ENCODE peak calls at places on chromosomes 1 and 21, in six cellular contexts. One of them, this sample, is unnamed.

GRCh38 chr1:59025201-59025600 is 241.4 kb upstream of the JUN start:
- DNase-seq in cardiac muscle cell: no peak
- DNase-seq in neuronal stem cell: no peak
- DNase-seq in MG63: peak
- DNase-seq in thoracic aorta: no peak
- DNase-seq in kidney: no peak
- DNase-seq in this sample: no peak

GRCh38 chr1:51557168-51557567 is 38.1 kb upstream of the EPS15 start:
- DNase-seq in cardiac muscle cell: no peak
- DNase-seq in neuronal stem cell: no peak
- DNase-seq in MG63: no peak
- DNase-seq in thoracic aorta: no peak
- DNase-seq in kidney: no peak
- DNase-seq in this sample: no peak

GRCh38 chr1:180598333-180598979 is 33.4 kb upstream of the XPR1 start:
- DNase-seq in cardiac muscle cell: no peak
- DNase-seq in neuronal stem cell: no peak
- DNase-seq in MG63: no peak
- DNase-seq in thoracic aorta: no peak
- DNase-seq in kidney: no peak
- DNase-seq in this sample: no peak

GRCh38 chr1:156236164-156236563 is 5.8 kb upstream of the BGLAP start:
- DNase-seq in cardiac muscle cell: no peak
- DNase-seq in neuronal stem cell: no peak
- DNase-seq in MG63: no peak
- DNase-seq in thoracic aorta: no peak
- DNase-seq in kidney: no peak
- DNase-seq in this sample: no peak

GRCh38 chr1:64235910-64236309 is 32.5 kb downstream of the UBE2U start:
- DNase-seq in cardiac muscle cell: no peak
- DNase-seq in neuronal stem cell: no peak
- DNase-seq in MG63: no peak
- DNase-seq in thoracic aorta: no peak
- DNase-seq in kidney: no peak
- DNase-seq in this sample: no peak

GRCh38 chr1:74199504-74199903 is 1.5 kb downstream of the FPGT start:
- DNase-seq in cardiac muscle cell: no peak
- DNase-seq in neuronal stem cell: no peak
- DNase-seq in MG63: no peak
- DNase-seq in thoracic aorta: no peak
- DNase-seq in kidney: no peak
- DNase-seq in this sample: no peak

GRCh38 chr1:220690140-220691038 is at the start of gene C1orf115:
- DNase-seq in cardiac muscle cell: peak
- DNase-seq in neuronal stem cell: peak
- DNase-seq in MG63: peak
- DNase-seq in thoracic aorta: peak
- DNase-seq in kidney: peak
- DNase-seq in this sample: peak

GRCh38 chr1:149995927-149996326 is 14.6 kb downstream of the OTUD7B start:
- DNase-seq in cardiac muscle cell: no peak
- DNase-seq in neuronal stem cell: no peak
- DNase-seq in MG63: no peak
- DNase-seq in thoracic aorta: no peak
- DNase-seq in kidney: no peak
- DNase-seq in this sample: no peak

GRCh38 chr1:157595356-157595755 is 2.5 kb downstream of the FCRL4 start:
- DNase-seq in cardiac muscle cell: no peak
- DNase-seq in neuronal stem cell: no peak
- DNase-seq in MG63: no peak
- DNase-seq in thoracic aorta: no peak
- DNase-seq in kidney: no peak
- DNase-seq in this sample: no peak

GRCh38 chr1:206633708-206634121 is 1.6 kb upstream of the DYRK3 start:
- DNase-seq in cardiac muscle cell: no peak
- DNase-seq in neuronal stem cell: no peak
- DNase-seq in MG63: peak
- DNase-seq in thoracic aorta: peak
- DNase-seq in kidney: no peak
- DNase-seq in this sample: no peak

GRCh38 chr1:145692785-145693443 is 14.3 kb downstream of the PDZK1 start:
- DNase-seq in cardiac muscle cell: no peak
- DNase-seq in neuronal stem cell: no peak
- DNase-seq in MG63: no peak
- DNase-seq in thoracic aorta: no peak
- DNase-seq in kidney: no peak
- DNase-seq in this sample: no peak

GRCh38 chr1:59506952-59507351 is 210.1 kb downstream of the FGGY start:
- DNase-seq in cardiac muscle cell: no peak
- DNase-seq in neuronal stem cell: no peak
- DNase-seq in MG63: peak
- DNase-seq in thoracic aorta: no peak
- DNase-seq in kidney: no peak
- DNase-seq in this sample: peak

GRCh38 chr1:59477286-59477685 is 180.4 kb downstream of the FGGY start:
- DNase-seq in cardiac muscle cell: no peak
- DNase-seq in neuronal stem cell: no peak
- DNase-seq in MG63: peak
- DNase-seq in thoracic aorta: no peak
- DNase-seq in kidney: no peak
- DNase-seq in this sample: peak

GRCh38 chr1:202014915-202015676 is 4.7 kb downstream of the ELF3 start:
- DNase-seq in cardiac muscle cell: no peak
- DNase-seq in neuronal stem cell: no peak
- DNase-seq in MG63: no peak
- DNase-seq in thoracic aorta: no peak
- DNase-seq in kidney: no peak
- DNase-seq in this sample: no peak

GRCh38 chr1:24409535-24409934 is 4.0 kb downstream of the STPG1 start:
- DNase-seq in cardiac muscle cell: no peak
- DNase-seq in neuronal stem cell: no peak
- DNase-seq in MG63: no peak
- DNase-seq in thoracic aorta: no peak
- DNase-seq in kidney: no peak
- DNase-seq in this sample: no peak

GRCh38 chr1:62588000-62588399 is 9.3 kb upstream of the ANGPTL3 start:
- DNase-seq in cardiac muscle cell: no peak
- DNase-seq in neuronal stem cell: no peak
- DNase-seq in MG63: no peak
- DNase-seq in thoracic aorta: no peak
- DNase-seq in kidney: no peak
- DNase-seq in this sample: peak
- H3K4me3 ChIP-seq in cardiac muscle cell: no peak
- H3K4me3 ChIP-seq in neuronal stem cell: no peak
- H3K4me3 ChIP-seq in MG63: no peak
- H3K4me3 ChIP-seq in thoracic aorta: no peak
- H3K4me3 ChIP-seq in kidney: no peak
- H3K4me3 ChIP-seq in this sample: no peak

GRCh38 chr21:42061866-42062542 is 9.1 kb upstream of the UMODL1 start:
- DNase-seq in cardiac muscle cell: no peak
- DNase-seq in neuronal stem cell: no peak
- DNase-seq in MG63: no peak
- DNase-seq in thoracic aorta: no peak
- DNase-seq in kidney: peak
- DNase-seq in this sample: no peak
- H3K4me3 ChIP-seq in cardiac muscle cell: no peak
- H3K4me3 ChIP-seq in neuronal stem cell: no peak
- H3K4me3 ChIP-seq in MG63: no peak
- H3K4me3 ChIP-seq in thoracic aorta: no peak
- H3K4me3 ChIP-seq in kidney: no peak
- H3K4me3 ChIP-seq in this sample: no peak

DNA sequence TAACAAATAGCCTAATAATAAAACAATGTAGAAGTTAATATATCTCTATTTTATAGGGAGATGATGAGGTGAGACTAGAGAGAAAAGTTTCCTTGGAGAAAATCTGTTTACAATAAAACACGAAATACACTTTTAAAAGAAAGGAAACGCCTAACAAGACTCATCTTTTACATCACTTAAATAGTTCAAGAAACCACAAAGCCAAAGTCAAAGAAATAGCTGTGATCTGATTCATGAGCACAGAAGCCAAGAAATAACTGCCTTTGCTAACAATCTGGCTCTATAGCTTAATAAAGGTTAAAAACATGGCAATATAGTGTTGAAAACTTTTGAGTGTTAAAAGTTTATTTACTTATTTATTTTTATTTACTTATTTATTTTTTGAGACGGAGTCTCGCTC is 61.5 kb downstream of the TOR3A start:
- DNase-seq in cardiac muscle cell: no peak
- DNase-seq in neuronal stem cell: no peak
- DNase-seq in MG63: no peak
- DNase-seq in thoracic aorta: no peak
- DNase-seq in kidney: no peak
- DNase-seq in this sample: no peak
- H3K4me3 ChIP-seq in cardiac muscle cell: no peak
- H3K4me3 ChIP-seq in neuronal stem cell: no peak
- H3K4me3 ChIP-seq in MG63: peak
- H3K4me3 ChIP-seq in thoracic aorta: peak
- H3K4me3 ChIP-seq in kidney: no peak
- H3K4me3 ChIP-seq in this sample: peak

GRCh38 chr1:214604543-214604942 is 1.5 kb downstream of the CENPF start:
- DNase-seq in cardiac muscle cell: no peak
- DNase-seq in neuronal stem cell: no peak
- DNase-seq in MG63: no peak
- DNase-seq in thoracic aorta: no peak
- DNase-seq in kidney: no peak
- DNase-seq in this sample: no peak
- H3K4me3 ChIP-seq in cardiac muscle cell: peak
- H3K4me3 ChIP-seq in neuronal stem cell: peak
- H3K4me3 ChIP-seq in MG63: peak
- H3K4me3 ChIP-seq in thoracic aorta: no peak
- H3K4me3 ChIP-seq in kidney: no peak
- H3K4me3 ChIP-seq in this sample: peak

DNA sequence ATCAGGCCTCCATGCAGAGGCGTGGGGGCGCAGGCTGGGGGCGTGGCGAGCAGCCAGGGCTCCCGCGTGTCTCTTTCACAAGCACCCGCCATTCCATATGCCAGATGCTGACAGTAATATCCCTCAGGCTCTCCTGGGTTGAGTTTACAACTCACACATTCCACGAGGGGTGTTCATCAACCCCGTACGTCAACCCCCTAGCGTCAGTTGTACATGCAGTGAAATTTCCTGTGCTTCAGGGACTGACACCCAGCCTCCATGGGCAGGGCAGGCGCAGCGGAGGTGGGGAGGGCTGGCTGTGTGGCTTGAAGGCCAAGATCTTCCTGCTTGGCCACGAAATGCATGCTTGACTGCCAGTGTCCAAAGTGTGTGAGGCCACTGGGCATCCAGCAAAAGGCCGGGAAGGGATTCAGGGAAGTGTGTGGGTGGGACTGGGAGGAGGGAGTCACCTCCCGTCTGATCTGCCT is 33.6 kb downstream of the CLIC6 start:
- DNase-seq in cardiac muscle cell: no peak
- DNase-seq in neuronal stem cell: no peak
- DNase-seq in MG63: peak
- DNase-seq in thoracic aorta: peak
- DNase-seq in kidney: no peak
- DNase-seq in this sample: no peak
- H3K4me3 ChIP-seq in cardiac muscle cell: no peak
- H3K4me3 ChIP-seq in neuronal stem cell: no peak
- H3K4me3 ChIP-seq in MG63: no peak
- H3K4me3 ChIP-seq in thoracic aorta: no peak
- H3K4me3 ChIP-seq in kidney: no peak
- H3K4me3 ChIP-seq in this sample: no peak

GRCh38 chr1:44616991-44617702 is 57.1 kb downstream of the TMEM53 start:
- DNase-seq in cardiac muscle cell: peak
- DNase-seq in neuronal stem cell: no peak
- DNase-seq in MG63: peak
- DNase-seq in thoracic aorta: no peak
- DNase-seq in kidney: no peak
- DNase-seq in this sample: no peak

GRCh38 chr1:44616284-44616990 is 57.8 kb downstream of the TMEM53 start:
- DNase-seq in cardiac muscle cell: no peak
- DNase-seq in neuronal stem cell: no peak
- DNase-seq in MG63: no peak
- DNase-seq in thoracic aorta: no peak
- DNase-seq in kidney: no peak
- DNase-seq in this sample: no peak

GRCh38 chr1:44620072-44620471 is 54.2 kb downstream of the TMEM53 start:
- DNase-seq in cardiac muscle cell: no peak
- DNase-seq in neuronal stem cell: no peak
- DNase-seq in MG63: no peak
- DNase-seq in thoracic aorta: no peak
- DNase-seq in kidney: no peak
- DNase-seq in this sample: peak

GRCh38 chr1:44619261-44619900 is 54.9 kb downstream of the TMEM53 start:
- DNase-seq in cardiac muscle cell: no peak
- DNase-seq in neuronal stem cell: no peak
- DNase-seq in MG63: peak
- DNase-seq in thoracic aorta: no peak
- DNase-seq in kidney: peak
- DNase-seq in this sample: peak

DNA sequence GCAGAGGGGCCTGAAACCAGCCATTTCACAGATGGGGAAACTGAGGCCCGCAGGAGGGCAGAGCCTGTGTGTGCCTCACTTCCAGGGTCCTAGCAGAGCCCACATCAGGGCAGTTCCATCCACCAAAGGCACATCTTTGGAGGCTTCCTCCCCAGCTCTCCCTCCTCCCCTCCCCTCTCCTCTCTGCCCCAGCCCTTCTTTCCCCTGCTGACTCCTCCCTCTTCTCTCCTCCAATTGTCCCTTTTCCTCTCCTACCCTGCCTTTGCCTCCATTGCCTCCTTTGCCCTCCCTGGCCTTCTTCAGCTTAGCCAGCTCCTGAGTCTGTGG is 56.6 kb downstream of the TMEM53 start:
- DNase-seq in cardiac muscle cell: no peak
- DNase-seq in neuronal stem cell: no peak
- DNase-seq in MG63: no peak
- DNase-seq in thoracic aorta: no peak
- DNase-seq in kidney: no peak
- DNase-seq in this sample: no peak
- H3K4me3 ChIP-seq in cardiac muscle cell: peak
- H3K4me3 ChIP-seq in neuronal stem cell: no peak
- H3K4me3 ChIP-seq in MG63: no peak
- H3K4me3 ChIP-seq in thoracic aorta: peak
- H3K4me3 ChIP-seq in kidney: no peak
- H3K4me3 ChIP-seq in this sample: no peak

This sample was measured in SJCRH30.